ENCODE peak calls at places on chromosomes 4 and X, in six cellular contexts. Z, B, C, F, O and E are unnamed samples. For H3K4me1, the result is how much of the 10 kb centered on the place peaks cover.

GRCh38 chrX:131762802-131763234 is 218.9 kb downstream of the OR13H1 start:
- DNase-seq in Z (no peak), C (peak), F (peak), O (no peak), B (no peak), E (no peak)

GRCh38 chr4:84050014-84050413 is 449.1 kb downstream of the NKX6-1 start:
- DNase-seq in B (no peak), Z (no peak), F (peak), C (no peak), O (no peak), E (no peak)

GRCh38 chr4:25133132-25133531 is 27.1 kb downstream of the SEPSECS start:
- DNase-seq in B (no peak), C (no peak), O (no peak), F (no peak), Z (no peak), E (no peak)

GRCh38 chr4:18366762-18367358 is 345.3 kb upstream of the LCORL start:
- DNase-seq in Z (no peak), B (no peak), C (no peak), O (peak), F (peak), E (no peak)

GRCh38 chr4:73978886-73979285 is 2.9 kb downstream of the PF4 start:
- DNase-seq in C (no peak), Z (no peak), F (peak), O (peak), B (no peak), E (no peak)

GRCh38 chrX:43552166-43552565 is 103.9 kb upstream of the MAOA start:
- DNase-seq in C (peak), B (no peak), F (peak), O (no peak), Z (no peak), E (no peak)

GRCh38 chrX:109774706-109775105 is 41.6 kb upstream of the ACSL4 start:
- DNase-seq in O (peak), C (peak), Z (no peak), B (no peak), F (peak), E (no peak)

GRCh38 chrX:66071116-66071515 is 31.2 kb upstream of the VSIG4 start:
- DNase-seq in B (no peak), F (no peak), O (no peak), Z (no peak), C (no peak), E (no peak)

GRCh38 chr4:153773236-153773690 is 13.4 kb upstream of the RNF175 start:
- DNase-seq in C (no peak), B (no peak), F (peak), O (no peak), Z (no peak), E (no peak)

GRCh38 chr4:53010320-53010719 is 148.2 kb downstream of the RASL11B start:
- DNase-seq in Z (no peak), O (peak), C (no peak), F (no peak), B (no peak), E (peak)

GRCh38 chr4:144594471-144594986 is 51.4 kb upstream of the HHIP start:
- DNase-seq in Z (no peak), B (no peak), F (peak), C (no peak), O (no peak), E (no peak)

GRCh38 chrX:138191998-138192397 is 519.5 kb downstream of the FGF13 start:
- DNase-seq in O (peak), B (no peak), C (no peak), F (peak), Z (no peak), E (no peak)

GRCh38 chr4:89336818-89337395 is 29.3 kb upstream of the GPRIN3 start:
- DNase-seq in C (no peak), B (no peak), O (no peak), F (no peak), Z (no peak), E (no peak)

GRCh38 chrX:96372313-96373046 is 312.2 kb upstream of the DIAPH2 start:
- DNase-seq in B (no peak), C (peak), Z (peak), O (peak), F (peak), E (no peak)

GRCh38 chr4:53861856-53862610 is 202.4 kb downstream of the CHIC2 start:
- DNase-seq in F (peak), Z (no peak), B (no peak), O (peak), C (no peak), E (no peak)

GRCh38 chrX:22534643-22535042 is 261.9 kb downstream of the CBLL2 start:
- DNase-seq in F (peak), O (peak), Z (no peak), B (no peak), C (no peak), E (peak)

GRCh38 chrX:15299945-15300851 is 15.2 kb downstream of the ASB11 start:
- DNase-seq in F (peak), O (peak), B (no peak), C (peak), Z (no peak), E (no peak)

GRCh38 chr4:54498661-54499111 is 159.1 kb upstream of the KIT start:
- DNase-seq in B (no peak), O (peak), Z (no peak), C (no peak), F (peak), E (no peak)

GRCh38 chrX:16993791-16994318 is 47.4 kb downstream of the REPS2 start:
- DNase-seq in F (peak), O (no peak), B (no peak), C (no peak), Z (no peak), E (no peak)

GRCh38 chr4:1038948-1039492 is 27.6 kb downstream of the FGFRL1 start:
- DNase-seq in Z (no peak), F (no peak), C (no peak), B (no peak), O (no peak), E (no peak)
- H3K4me1 ChIP-seq in Z (under half), F (under half), C (under half), B (under half), O (under half), E (under half)

DNA sequence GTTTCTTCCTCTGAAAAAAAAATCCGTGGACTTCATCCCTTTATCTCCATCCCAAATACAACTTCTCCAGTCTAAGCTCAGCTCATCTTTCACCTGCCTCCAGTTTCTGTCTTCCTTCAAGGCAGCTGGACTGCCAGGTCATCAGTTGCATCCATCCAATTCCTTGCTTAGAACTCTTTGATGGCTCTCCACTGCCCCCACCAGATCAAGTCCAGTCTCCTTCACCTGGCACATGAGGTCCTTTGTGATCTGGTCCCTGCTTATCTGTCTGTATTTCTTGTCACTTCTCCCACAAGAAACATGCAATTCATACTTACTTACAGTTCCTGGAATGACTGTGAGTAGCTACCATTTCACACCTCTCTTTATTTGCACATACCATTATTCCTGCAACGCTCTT is 33.8 kb downstream of the OTUD6A start:
- DNase-seq in Z (peak), C (no peak), O (peak), B (no peak), F (peak), E (no peak)
- TF ChIP-seq CTCF in Z (peak), C (peak), O (peak), B (no peak), F (peak), E (no peak)

GRCh38 chrX:19673334-19674040 is 158.2 kb upstream of the MAP3K15 start:
- DNase-seq in C (peak), Z (peak), F (peak), B (peak), O (peak), E (peak)

GRCh38 chrX:19674041-19674769 is 158.9 kb upstream of the MAP3K15 start:
- DNase-seq in Z (no peak), C (no peak), F (peak), O (no peak), B (no peak), E (no peak)

GRCh38 chrX:19670854-19671620 is 155.7 kb upstream of the MAP3K15 start:
- DNase-seq in C (peak), F (peak), Z (peak), O (peak), B (no peak), E (no peak)

GRCh38 chrX:19670321-19670750 is 155.0 kb upstream of the MAP3K15 start:
- DNase-seq in O (peak), Z (no peak), C (no peak), F (peak), B (no peak), E (no peak)

GRCh38 chrX:19672211-19672814 is 157.0 kb upstream of the MAP3K15 start:
- DNase-seq in F (no peak), Z (no peak), B (no peak), O (no peak), C (no peak), E (no peak)
- H3K4me1 ChIP-seq in F (half or more), Z (under half), B (under half), O (under half), C (half or more), E (under half)

DNA sequence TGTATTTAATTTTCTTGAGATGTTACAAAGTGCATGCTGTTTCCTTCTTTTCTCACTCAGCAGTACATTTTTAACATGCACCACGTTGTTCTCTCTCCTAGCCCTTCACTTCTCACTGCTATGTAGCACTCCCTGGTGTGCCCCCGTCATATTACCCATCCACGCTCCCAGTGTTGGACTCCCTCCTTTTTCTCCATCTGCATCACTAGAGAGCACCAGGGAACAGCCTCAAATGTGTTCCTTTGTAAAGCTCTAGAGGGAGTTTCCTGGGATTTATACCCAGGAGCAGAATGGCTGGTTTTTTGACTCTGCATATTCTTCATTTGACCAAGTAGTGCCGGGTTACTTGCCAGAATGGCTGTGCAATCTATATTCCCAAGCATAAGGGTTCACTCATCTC is 240.3 kb upstream of the ANXA3 start:
- DNase-seq in F (no peak), O (no peak), C (no peak), Z (no peak), B (no peak), E (no peak)
- TF ChIP-seq CTCF in F (no peak), O (no peak), C (no peak), Z (no peak), B (no peak), E (no peak)

GRCh38 chr4:139556071-139556734 is at the start of gene SETD7:
- DNase-seq in F (peak), O (peak), C (peak), B (peak), Z (peak), E (peak)

GRCh38 chr4:139555073-139555704 is 830 bp downstream of the SETD7 start:
- DNase-seq in O (peak), C (peak), F (peak), Z (peak), B (peak), E (peak)

GRCh38 chr4:139556735-139557505 is 901 bp upstream of the SETD7 start:
- DNase-seq in O (no peak), B (peak), F (peak), Z (no peak), C (peak), E (peak)

GRCh38 chr4:139554726-139555072 is 1.3 kb downstream of the SETD7 start:
- DNase-seq in B (no peak), C (no peak), Z (no peak), F (no peak), O (no peak), E (no peak)

GRCh38 chr4:139555705-139556070 is 331 bp downstream of the SETD7 start:
- DNase-seq in O (no peak), F (no peak), C (no peak), B (peak), Z (no peak), E (peak)
- H3K4me1 ChIP-seq in O (half or more), F (under half), C (half or more), B (under half), Z (under half), E (under half)

DNA sequence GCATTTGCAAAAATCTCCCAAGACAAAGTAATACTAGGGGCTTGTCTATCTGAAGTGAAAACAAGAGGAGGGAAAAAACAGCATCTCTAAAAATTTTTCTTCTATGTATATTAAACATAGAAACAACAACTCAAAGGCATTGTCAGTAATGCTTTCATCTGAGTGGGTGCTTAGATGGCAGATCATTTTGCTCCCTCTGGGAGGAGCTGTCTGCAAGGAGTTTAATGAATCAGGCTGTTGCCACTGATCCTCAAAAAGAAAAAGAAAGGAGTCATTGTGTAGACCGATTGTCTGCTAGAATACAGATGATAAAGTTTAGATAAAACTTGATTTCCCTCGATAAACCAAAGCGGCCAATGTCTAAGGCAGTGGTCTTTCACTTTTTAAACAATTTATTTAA is 49.7 kb upstream of the KLHL8 start:
- DNase-seq in O (peak), B (no peak), C (peak), F (peak), Z (peak), E (no peak)
- TF ChIP-seq CTCF in O (peak), B (no peak), C (peak), F (peak), Z (peak), E (peak)

DNA sequence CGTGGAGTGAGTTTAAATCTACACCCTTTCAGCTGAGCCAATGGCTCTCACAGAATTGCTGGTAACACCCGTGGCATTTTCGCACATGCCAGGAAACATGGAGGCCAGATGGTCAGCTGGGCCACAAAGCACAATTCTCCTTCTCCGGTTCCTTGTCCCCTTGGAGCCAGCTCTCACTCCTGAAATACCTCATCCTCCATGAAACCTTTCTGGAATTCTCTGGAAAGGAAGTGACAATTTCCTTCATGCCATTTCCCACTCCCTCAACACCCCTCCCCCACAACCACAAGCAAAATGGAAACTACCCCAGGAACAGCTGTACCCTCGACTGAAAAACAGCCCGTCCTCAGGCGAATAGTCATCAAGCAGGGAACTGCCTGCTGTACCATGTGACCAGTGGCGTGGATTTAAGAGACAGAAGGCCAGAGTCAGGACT is 24.7 kb downstream of the ELF4 start:
- DNase-seq in O (peak), F (no peak), C (no peak), Z (no peak), B (no peak), E (no peak)
- H3K4me1 ChIP-seq in O (under half), F (under half), C (under half), Z (under half), B (under half), E (under half)